ENCODE peak calls at places on chromosomes 7 and 10, in nine cellular contexts. One of them, this sample, is unnamed. For H3K4me1 and H3K9me3, the result is how much of the 10 kb centered on the place peaks cover.

GRCh38 chr10:80529604-80530003 is 8.1 kb upstream of the SH2D4B start:
- DNase-seq in fibroblast of lung: no peak
- DNase-seq in left ventricle myocardium inferior: peak
- DNase-seq in neural progenitor cell: no peak
- DNase-seq in PC-3: no peak
- DNase-seq in HCT116: no peak
- DNase-seq in cardiac muscle cell: no peak
- DNase-seq in heart left ventricle: peak
- DNase-seq in Peyer's patch: no peak
- DNase-seq in this sample: no peak

GRCh38 chr10:22629843-22630228 is 84.5 kb downstream of the PIP4K2A start:
- DNase-seq in PC-3: no peak
- DNase-seq in fibroblast of lung: no peak
- DNase-seq in Peyer's patch: no peak
- DNase-seq in neural progenitor cell: no peak
- DNase-seq in HCT116: no peak
- DNase-seq in cardiac muscle cell: no peak
- DNase-seq in heart left ventricle: no peak
- DNase-seq in left ventricle myocardium inferior: no peak
- DNase-seq in this sample: no peak

GRCh38 chr10:126407831-126408230 is 19.6 kb upstream of the ADAM12 start:
- DNase-seq in cardiac muscle cell: no peak
- DNase-seq in neural progenitor cell: peak
- DNase-seq in PC-3: peak
- DNase-seq in HCT116: no peak
- DNase-seq in left ventricle myocardium inferior: no peak
- DNase-seq in heart left ventricle: no peak
- DNase-seq in Peyer's patch: no peak
- DNase-seq in fibroblast of lung: no peak
- DNase-seq in this sample: no peak

GRCh38 chr7:87151701-87152111 is 547 bp upstream of the DMTF1 start:
- DNase-seq in neural progenitor cell: no peak
- DNase-seq in Peyer's patch: no peak
- DNase-seq in PC-3: no peak
- DNase-seq in heart left ventricle: no peak
- DNase-seq in left ventricle myocardium inferior: no peak
- DNase-seq in HCT116: no peak
- DNase-seq in cardiac muscle cell: no peak
- DNase-seq in fibroblast of lung: no peak
- DNase-seq in this sample: no peak

GRCh38 chr10:95308389-95309302 is 17.8 kb upstream of the PDLIM1 start:
- DNase-seq in fibroblast of lung: peak
- DNase-seq in HCT116: peak
- DNase-seq in left ventricle myocardium inferior: peak
- DNase-seq in Peyer's patch: peak
- DNase-seq in heart left ventricle: peak
- DNase-seq in cardiac muscle cell: peak
- DNase-seq in PC-3: peak
- DNase-seq in neural progenitor cell: peak
- DNase-seq in this sample: peak

GRCh38 chr10:123550680-123551096 is 115.5 kb upstream of the GPR26 start:
- DNase-seq in heart left ventricle: no peak
- DNase-seq in neural progenitor cell: no peak
- DNase-seq in HCT116: no peak
- DNase-seq in Peyer's patch: no peak
- DNase-seq in fibroblast of lung: no peak
- DNase-seq in cardiac muscle cell: no peak
- DNase-seq in PC-3: no peak
- DNase-seq in left ventricle myocardium inferior: no peak
- DNase-seq in this sample: no peak

GRCh38 chr7:108096996-108097395 is 33.2 kb downstream of the LAMB4 start:
- DNase-seq in heart left ventricle: no peak
- DNase-seq in PC-3: no peak
- DNase-seq in fibroblast of lung: no peak
- DNase-seq in neural progenitor cell: no peak
- DNase-seq in HCT116: no peak
- DNase-seq in Peyer's patch: no peak
- DNase-seq in left ventricle myocardium inferior: no peak
- DNase-seq in cardiac muscle cell: no peak
- DNase-seq in this sample: no peak

GRCh38 chr7:31028417-31028988 is 23.6 kb upstream of the ADCYAP1R1 start:
- DNase-seq in HCT116: no peak
- DNase-seq in neural progenitor cell: no peak
- DNase-seq in Peyer's patch: no peak
- DNase-seq in heart left ventricle: no peak
- DNase-seq in cardiac muscle cell: no peak
- DNase-seq in left ventricle myocardium inferior: no peak
- DNase-seq in fibroblast of lung: no peak
- DNase-seq in PC-3: no peak
- DNase-seq in this sample: no peak

GRCh38 chr7:143492799-143493568 is 15.3 kb downstream of the TAS2R41 start:
- DNase-seq in left ventricle myocardium inferior: no peak
- DNase-seq in fibroblast of lung: no peak
- DNase-seq in HCT116: no peak
- DNase-seq in neural progenitor cell: no peak
- DNase-seq in cardiac muscle cell: peak
- DNase-seq in heart left ventricle: no peak
- DNase-seq in PC-3: no peak
- DNase-seq in Peyer's patch: no peak
- DNase-seq in this sample: no peak

GRCh38 chr10:93541402-93542357 is 24.8 kb upstream of the FFAR4 start:
- DNase-seq in heart left ventricle: peak
- DNase-seq in left ventricle myocardium inferior: peak
- DNase-seq in HCT116: peak
- DNase-seq in PC-3: peak
- DNase-seq in fibroblast of lung: peak
- DNase-seq in Peyer's patch: peak
- DNase-seq in neural progenitor cell: peak
- DNase-seq in cardiac muscle cell: peak
- DNase-seq in this sample: no peak

GRCh38 chr7:38512704-38513103 is 118.5 kb downstream of the AMPH start:
- DNase-seq in HCT116: no peak
- DNase-seq in left ventricle myocardium inferior: no peak
- DNase-seq in cardiac muscle cell: peak
- DNase-seq in heart left ventricle: no peak
- DNase-seq in PC-3: peak
- DNase-seq in Peyer's patch: no peak
- DNase-seq in neural progenitor cell: no peak
- DNase-seq in fibroblast of lung: peak
- DNase-seq in this sample: no peak

GRCh38 chr10:77049896-77050295 is 587.7 kb downstream of the KCNMA1 start:
- DNase-seq in Peyer's patch: no peak
- DNase-seq in left ventricle myocardium inferior: no peak
- DNase-seq in heart left ventricle: no peak
- DNase-seq in fibroblast of lung: no peak
- DNase-seq in cardiac muscle cell: peak
- DNase-seq in PC-3: peak
- DNase-seq in neural progenitor cell: no peak
- DNase-seq in HCT116: no peak
- DNase-seq in this sample: no peak

GRCh38 chr7:28442540-28443420 is 30.5 kb downstream of the CREB5 start:
- DNase-seq in PC-3: peak
- DNase-seq in HCT116: no peak
- DNase-seq in fibroblast of lung: no peak
- DNase-seq in Peyer's patch: no peak
- DNase-seq in left ventricle myocardium inferior: no peak
- DNase-seq in cardiac muscle cell: no peak
- DNase-seq in neural progenitor cell: no peak
- DNase-seq in heart left ventricle: no peak
- DNase-seq in this sample: no peak

GRCh38 chr7:151608031-151608551 is 88.4 kb upstream of the RHEB start:
- DNase-seq in Peyer's patch: peak
- DNase-seq in HCT116: peak
- DNase-seq in left ventricle myocardium inferior: no peak
- DNase-seq in cardiac muscle cell: no peak
- DNase-seq in fibroblast of lung: no peak
- DNase-seq in neural progenitor cell: no peak
- DNase-seq in heart left ventricle: no peak
- DNase-seq in PC-3: peak
- DNase-seq in this sample: no peak

GRCh38 chr7:151599401-151600227 is 79.9 kb upstream of the RHEB start:
- DNase-seq in fibroblast of lung: peak
- DNase-seq in neural progenitor cell: no peak
- DNase-seq in left ventricle myocardium inferior: no peak
- DNase-seq in heart left ventricle: no peak
- DNase-seq in cardiac muscle cell: peak
- DNase-seq in HCT116: peak
- DNase-seq in PC-3: peak
- DNase-seq in Peyer's patch: peak
- DNase-seq in this sample: peak

GRCh38 chr7:151607464-151607867 is 87.8 kb upstream of the RHEB start:
- DNase-seq in left ventricle myocardium inferior: no peak
- DNase-seq in heart left ventricle: no peak
- DNase-seq in Peyer's patch: no peak
- DNase-seq in cardiac muscle cell: peak
- DNase-seq in HCT116: peak
- DNase-seq in neural progenitor cell: no peak
- DNase-seq in PC-3: peak
- DNase-seq in fibroblast of lung: peak
- DNase-seq in this sample: no peak

GRCh38 chr7:151601521-151602305 is 82.0 kb upstream of the RHEB start:
- DNase-seq in fibroblast of lung: no peak
- DNase-seq in cardiac muscle cell: peak
- DNase-seq in HCT116: no peak
- DNase-seq in Peyer's patch: no peak
- DNase-seq in heart left ventricle: no peak
- DNase-seq in PC-3: no peak
- DNase-seq in left ventricle myocardium inferior: no peak
- DNase-seq in neural progenitor cell: no peak
- DNase-seq in this sample: peak

GRCh38 chr7:151603951-151604350 is 84.3 kb upstream of the RHEB start:
- DNase-seq in neural progenitor cell: no peak
- DNase-seq in left ventricle myocardium inferior: no peak
- DNase-seq in fibroblast of lung: no peak
- DNase-seq in Peyer's patch: no peak
- DNase-seq in HCT116: no peak
- DNase-seq in cardiac muscle cell: no peak
- DNase-seq in heart left ventricle: no peak
- DNase-seq in PC-3: no peak
- DNase-seq in this sample: no peak
- H3K4me1 ChIP-seq in neural progenitor cell: under half
- H3K4me1 ChIP-seq in left ventricle myocardium inferior: under half
- H3K4me1 ChIP-seq in fibroblast of lung: under half
- H3K4me1 ChIP-seq in Peyer's patch: under half
- H3K4me1 ChIP-seq in HCT116: half or more
- H3K4me1 ChIP-seq in cardiac muscle cell: under half
- H3K4me1 ChIP-seq in heart left ventricle: under half
- H3K4me1 ChIP-seq in PC-3: under half
- H3K4me1 ChIP-seq in this sample: under half

GRCh38 chr10:121088524-121088923 is 237.4 kb downstream of the WDR11 start:
- DNase-seq in Peyer's patch: no peak
- DNase-seq in neural progenitor cell: peak
- DNase-seq in fibroblast of lung: no peak
- DNase-seq in HCT116: no peak
- DNase-seq in heart left ventricle: no peak
- DNase-seq in cardiac muscle cell: peak
- DNase-seq in PC-3: peak
- DNase-seq in left ventricle myocardium inferior: no peak
- DNase-seq in this sample: no peak
- TF ChIP-seq CTCF in Peyer's patch: peak
- TF ChIP-seq CTCF in neural progenitor cell: peak
- TF ChIP-seq CTCF in fibroblast of lung: no peak
- TF ChIP-seq CTCF in HCT116: peak
- TF ChIP-seq CTCF in heart left ventricle: no peak
- TF ChIP-seq CTCF in cardiac muscle cell: peak
- TF ChIP-seq CTCF in PC-3: no peak
- TF ChIP-seq CTCF in left ventricle myocardium inferior: no peak
- TF ChIP-seq CTCF in this sample: no peak

GRCh38 chr7:5375925-5376324 is 47.7 kb downstream of the TNRC18 start:
- DNase-seq in neural progenitor cell: no peak
- DNase-seq in HCT116: no peak
- DNase-seq in left ventricle myocardium inferior: no peak
- DNase-seq in cardiac muscle cell: no peak
- DNase-seq in PC-3: no peak
- DNase-seq in Peyer's patch: no peak
- DNase-seq in fibroblast of lung: no peak
- DNase-seq in heart left ventricle: no peak
- DNase-seq in this sample: no peak

GRCh38 chr7:5370454-5371353 is 52.9 kb downstream of the TNRC18 start:
- DNase-seq in neural progenitor cell: no peak
- DNase-seq in HCT116: no peak
- DNase-seq in cardiac muscle cell: no peak
- DNase-seq in Peyer's patch: no peak
- DNase-seq in left ventricle myocardium inferior: no peak
- DNase-seq in heart left ventricle: no peak
- DNase-seq in PC-3: no peak
- DNase-seq in fibroblast of lung: no peak
- DNase-seq in this sample: no peak

GRCh38 chr7:5377279-5377678 is 46.4 kb downstream of the TNRC18 start:
- DNase-seq in PC-3: no peak
- DNase-seq in HCT116: no peak
- DNase-seq in fibroblast of lung: no peak
- DNase-seq in neural progenitor cell: no peak
- DNase-seq in left ventricle myocardium inferior: no peak
- DNase-seq in heart left ventricle: no peak
- DNase-seq in Peyer's patch: no peak
- DNase-seq in cardiac muscle cell: no peak
- DNase-seq in this sample: no peak

GRCh38 chr7:5374464-5374863 is 49.2 kb downstream of the TNRC18 start:
- DNase-seq in cardiac muscle cell: no peak
- DNase-seq in fibroblast of lung: no peak
- DNase-seq in neural progenitor cell: no peak
- DNase-seq in PC-3: no peak
- DNase-seq in left ventricle myocardium inferior: no peak
- DNase-seq in heart left ventricle: no peak
- DNase-seq in Peyer's patch: no peak
- DNase-seq in HCT116: no peak
- DNase-seq in this sample: no peak

GRCh38 chr7:5373300-5373699 is 50.3 kb downstream of the TNRC18 start:
- DNase-seq in fibroblast of lung: no peak
- DNase-seq in neural progenitor cell: no peak
- DNase-seq in heart left ventricle: no peak
- DNase-seq in Peyer's patch: no peak
- DNase-seq in cardiac muscle cell: no peak
- DNase-seq in left ventricle myocardium inferior: no peak
- DNase-seq in HCT116: no peak
- DNase-seq in PC-3: no peak
- DNase-seq in this sample: no peak
- H3K9me3 ChIP-seq in fibroblast of lung: under half
- H3K9me3 ChIP-seq in neural progenitor cell: under half
- H3K9me3 ChIP-seq in heart left ventricle: under half
- H3K9me3 ChIP-seq in Peyer's patch: under half
- H3K9me3 ChIP-seq in cardiac muscle cell: under half
- H3K9me3 ChIP-seq in left ventricle myocardium inferior: under half
- H3K9me3 ChIP-seq in HCT116: under half
- H3K9me3 ChIP-seq in PC-3: under half
- H3K9me3 ChIP-seq in this sample: under half

DNA sequence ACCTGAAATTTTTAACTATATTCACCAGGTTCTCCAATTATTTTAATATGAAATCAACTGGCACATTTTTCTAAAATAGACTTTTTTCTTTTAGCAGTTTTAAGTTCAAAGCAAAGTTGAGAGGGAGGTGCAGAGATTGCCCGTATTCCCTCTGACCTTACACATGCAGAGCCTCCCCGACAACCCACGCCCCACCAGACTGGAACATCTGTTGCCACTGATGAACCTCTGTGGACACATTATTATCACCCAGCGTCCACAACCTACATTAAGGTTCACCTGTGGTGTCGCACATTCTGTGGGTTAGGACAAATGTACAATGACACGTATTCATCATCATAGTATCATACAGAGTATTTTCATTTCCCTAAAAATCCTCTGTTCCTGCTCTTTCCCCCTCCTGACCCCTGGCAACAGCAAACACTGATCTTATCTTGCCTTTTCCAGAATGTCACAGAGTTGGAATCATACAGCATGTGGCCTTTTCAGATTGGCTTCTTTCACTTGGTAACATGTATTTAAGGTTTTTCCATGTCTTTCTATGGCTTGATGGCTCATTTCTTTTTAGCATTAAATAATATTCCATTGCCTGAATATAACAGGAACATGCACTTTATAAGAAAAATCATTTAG is 37.1 kb downstream of the COBL start:
- DNase-seq in PC-3: no peak
- DNase-seq in fibroblast of lung: no peak
- DNase-seq in cardiac muscle cell: no peak
- DNase-seq in Peyer's patch: no peak
- DNase-seq in heart left ventricle: no peak
- DNase-seq in left ventricle myocardium inferior: no peak
- DNase-seq in HCT116: no peak
- DNase-seq in neural progenitor cell: no peak
- DNase-seq in this sample: no peak
- H3K4me1 ChIP-seq in PC-3: under half
- H3K4me1 ChIP-seq in fibroblast of lung: under half
- H3K4me1 ChIP-seq in cardiac muscle cell: under half
- H3K4me1 ChIP-seq in Peyer's patch: under half
- H3K4me1 ChIP-seq in heart left ventricle: under half
- H3K4me1 ChIP-seq in left ventricle myocardium inferior: under half
- H3K4me1 ChIP-seq in HCT116: under half
- H3K4me1 ChIP-seq in neural progenitor cell: under half
- H3K4me1 ChIP-seq in this sample: under half